ENCODE peak calls at places on chromosomes 1 and 21, in ten cellular contexts. V, M, Y, A, S, O, R, C, P and J are unnamed samples. For H3K4me1, the result is how much of the 10 kb centered on the place peaks cover.

GRCh38 chr21:42784896-42785451 is 94.4 kb downstream of the WDR4 start:
- DNase-seq in V (no peak), M (no peak), Y (no peak), A (no peak), S (no peak), O (no peak), R (no peak), C (no peak), P (no peak), J (no peak)

GRCh38 chr1:59292557-59292956 is 4.3 kb upstream of the FGGY start:
- DNase-seq in V (no peak), M (peak), Y (peak), A (peak), S (peak), O (no peak), R (no peak), C (peak), P (no peak), J (peak)

GRCh38 chr1:199898654-199899053 is 128.9 kb upstream of the NR5A2 start:
- DNase-seq in V (no peak), M (no peak), Y (no peak), A (peak), S (no peak), O (no peak), R (no peak), C (no peak), P (no peak), J (no peak)

GRCh38 chr1:102191723-102192122 is 195.0 kb upstream of the OLFM3 start:
- DNase-seq in V (no peak), M (no peak), Y (no peak), A (no peak), S (peak), O (peak), R (no peak), C (no peak), P (no peak), J (peak)

GRCh38 chr21:43718872-43719747 is at the start of gene PDXK:
- DNase-seq in V (peak), M (peak), Y (peak), A (peak), S (peak), O (peak), R (peak), C (peak), P (peak), J (peak)

GRCh38 chr1:13585996-13586395 is 2.4 kb downstream of the PDPN start:
- DNase-seq in V (no peak), M (no peak), Y (no peak), A (no peak), S (no peak), O (no peak), R (peak), C (no peak), P (no peak), J (no peak)

GRCh38 chr1:115183158-115183557 is 93.9 kb upstream of the TSPAN2 start:
- DNase-seq in V (no peak), M (no peak), Y (no peak), A (no peak), S (no peak), O (no peak), R (no peak), C (no peak), P (peak), J (no peak)

GRCh38 chr1:216640100-216640499 is 83.1 kb downstream of the ESRRG start:
- DNase-seq in V (no peak), M (no peak), Y (no peak), A (no peak), S (no peak), O (no peak), R (no peak), C (no peak), P (no peak), J (no peak)

GRCh38 chr1:36606908-36607651 is 124.4 kb upstream of the CSF3R start:
- DNase-seq in V (no peak), M (no peak), Y (no peak), A (no peak), S (no peak), O (no peak), R (no peak), C (no peak), P (no peak), J (no peak)

DNA sequence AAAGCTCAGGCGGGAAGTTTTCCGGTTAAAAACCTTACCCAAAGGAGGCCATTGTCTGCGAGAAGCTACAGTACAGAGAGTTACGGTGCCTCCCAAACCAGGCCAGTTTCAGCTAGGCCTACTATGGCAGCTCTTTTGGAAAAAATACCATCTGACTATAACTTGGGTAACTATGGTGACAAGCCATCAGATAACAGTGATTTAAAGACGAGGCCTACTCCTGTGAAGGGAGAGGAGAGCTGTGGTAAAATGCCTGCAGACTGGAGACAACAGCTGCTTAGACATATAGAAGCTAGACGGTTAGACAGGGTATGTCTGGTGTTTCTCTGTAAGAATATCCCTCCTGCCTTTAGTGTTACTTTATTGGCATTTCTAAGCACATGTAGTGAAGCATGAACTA is 165.9 kb downstream of the LRRC40 start:
- DNase-seq in V (no peak), M (no peak), Y (no peak), A (no peak), S (peak), O (no peak), R (no peak), C (no peak), P (no peak), J (no peak)
- H3K4me1 ChIP-seq in V (under half), M (under half), Y (under half), A (under half), S (under half), O (under half), R (under half), C (under half), P (under half), J (under half)

GRCh38 chr1:3646596-3646995 is 3.3 kb downstream of the WRAP73 start:
- DNase-seq in V (no peak), M (no peak), Y (no peak), A (no peak), S (no peak), O (no peak), R (no peak), C (no peak), P (no peak), J (no peak)

GRCh38 chr1:3651011-3651938 is 1.0 kb upstream of the TP73 start:
- DNase-seq in V (no peak), M (peak), Y (no peak), A (no peak), S (peak), O (no peak), R (no peak), C (no peak), P (no peak), J (no peak)

GRCh38 chr1:3651939-3652537 is at the start of gene TP73:
- DNase-seq in V (no peak), M (peak), Y (no peak), A (no peak), S (peak), O (no peak), R (peak), C (no peak), P (no peak), J (no peak)

GRCh38 chr1:3650248-3651010 is 526 bp upstream of the WRAP73 start:
- DNase-seq in V (no peak), M (no peak), Y (no peak), A (no peak), S (no peak), O (no peak), R (no peak), C (no peak), P (no peak), J (no peak)

DNA sequence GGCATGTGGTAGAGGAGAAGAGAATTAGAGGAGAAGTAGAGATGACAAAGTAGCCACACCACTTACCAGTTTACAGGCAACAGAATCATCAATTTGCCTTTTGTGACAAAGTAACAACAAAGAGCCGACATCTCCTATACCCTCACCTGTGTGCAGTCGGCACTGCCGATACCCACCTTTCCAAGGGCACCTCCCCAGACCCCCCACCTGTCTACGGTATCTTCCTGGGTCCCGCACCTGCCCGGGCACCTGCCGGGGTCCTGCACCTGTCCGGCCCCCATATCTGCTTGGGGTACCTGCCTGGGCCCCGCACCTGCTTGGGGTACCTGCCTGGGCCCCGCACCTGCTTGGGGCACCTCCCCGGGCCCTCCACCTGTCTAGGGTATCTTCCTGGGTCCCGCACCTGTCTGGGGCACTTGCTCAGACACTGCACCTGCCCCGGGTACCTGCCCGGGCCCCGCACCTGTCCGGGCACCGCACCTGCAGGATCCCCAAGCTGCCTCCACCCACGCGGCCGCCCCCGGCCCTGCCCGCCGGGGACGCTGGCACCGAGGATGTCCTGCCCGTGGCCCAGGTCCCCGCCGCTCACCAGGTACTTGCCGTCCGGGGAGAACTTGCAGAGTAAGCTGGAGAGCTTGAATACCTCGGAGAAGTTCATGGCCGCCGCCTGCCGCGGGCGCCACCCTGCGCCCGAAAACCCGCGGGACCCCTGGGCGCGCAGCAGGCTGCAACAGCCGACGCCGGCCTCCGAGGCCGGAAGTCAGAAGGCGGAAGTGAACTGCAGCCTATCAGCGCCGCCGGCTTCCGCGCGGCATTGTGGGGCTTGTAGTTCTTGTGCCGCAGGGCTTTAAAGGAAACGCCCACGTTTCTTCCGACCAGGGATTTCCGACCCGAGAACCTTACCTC is at the start of gene WRAP73:
- DNase-seq in V (peak), M (peak), Y (peak), A (peak), S (peak), O (peak), R (peak), C (peak), P (peak), J (peak)
- TF ChIP-seq POLR2A in V (peak), M (peak), Y (peak), A (peak), S (peak), O (peak), R (no peak), C (peak), P (no peak), J (peak)

GRCh38 chr1:161160763-161161162 is 1.5 kb downstream of the USP21 start:
- DNase-seq in V (no peak), M (no peak), Y (no peak), A (no peak), S (no peak), O (no peak), R (no peak), C (no peak), P (no peak), J (no peak)
- H3K4me1 ChIP-seq in V (under half), M (under half), Y (under half), A (under half), S (half or more), O (under half), R (under half), C (under half), P (half or more), J (under half)

GRCh38 chr21:37281993-37282392 is 14.9 kb upstream of the VPS26C start:
- DNase-seq in V (no peak), M (no peak), Y (no peak), A (no peak), S (peak), O (no peak), R (no peak), C (no peak), P (no peak), J (peak)
- TF ChIP-seq POLR2A in V (no peak), M (no peak), Y (no peak), A (no peak), S (no peak), O (no peak), R (no peak), C (no peak), P (no peak), J (no peak)

GRCh38 chr1:117612517-117613248 is 6.8 kb downstream of the TENT5C start:
- DNase-seq in V (no peak), M (no peak), Y (no peak), A (peak), S (peak), O (no peak), R (no peak), C (no peak), P (no peak), J (no peak)
- H3K4me1 ChIP-seq in V (under half), M (under half), Y (under half), A (under half), S (half or more), O (half or more), R (under half), C (half or more), P (under half), J (under half)

GRCh38 chr1:25247024-25247828 is at the start of gene RSRP1:
- DNase-seq in V (peak), M (peak), Y (peak), A (peak), S (peak), O (peak), R (peak), C (peak), P (peak), J (peak)
- TF ChIP-seq POLR2A in V (peak), M (peak), Y (peak), A (peak), S (peak), O (peak), R (peak), C (peak), P (peak), J (peak)